ENCODE peak calls at places on chromosomes 13 and 19, in six cellular contexts. One of them, this sample, is unnamed.

GRCh38 chr13:57632276-57633140 is 964 bp downstream of the PCDH17 start:
- DNase-seq in breast epithelium: no peak
- DNase-seq in KG1: no peak
- DNase-seq in mesothelial cell of epicardium: peak; percentile 57
- DNase-seq in NCI-H69: no peak
- DNase-seq in head of caudate nucleus: peak; percentile 57
- DNase-seq in this sample: no peak

GRCh38 chr19:5115771-5116202 is 146.9 kb downstream of the KDM4B start:
- DNase-seq in breast epithelium: no peak
- DNase-seq in KG1: no peak
- DNase-seq in mesothelial cell of epicardium: no peak
- DNase-seq in NCI-H69: no peak
- DNase-seq in head of caudate nucleus: no peak
- DNase-seq in this sample: no peak

GRCh38 chr13:108795841-108796240 is 166.4 kb downstream of the MYO16 start:
- DNase-seq in breast epithelium: no peak
- DNase-seq in KG1: no peak
- DNase-seq in mesothelial cell of epicardium: no peak
- DNase-seq in NCI-H69: no peak
- DNase-seq in head of caudate nucleus: no peak
- DNase-seq in this sample: no peak

GRCh38 chr13:53782400-53783030 is 753.9 kb downstream of the OLFM4 start:
- DNase-seq in breast epithelium: peak; percentile 17
- DNase-seq in KG1: peak; percentile 27
- DNase-seq in mesothelial cell of epicardium: no peak
- DNase-seq in NCI-H69: peak; percentile 83
- DNase-seq in head of caudate nucleus: peak; percentile 66
- DNase-seq in this sample: peak; percentile 16

GRCh38 chr13:84972907-84973306 is 826.3 kb downstream of the SLITRK6 start:
- DNase-seq in breast epithelium: no peak
- DNase-seq in KG1: no peak
- DNase-seq in mesothelial cell of epicardium: no peak
- DNase-seq in NCI-H69: no peak
- DNase-seq in head of caudate nucleus: no peak
- DNase-seq in this sample: no peak

GRCh38 chr19:52896431-52897148 is 845 bp downstream of the ZNF320 start:
- DNase-seq in breast epithelium: no peak
- DNase-seq in KG1: no peak
- DNase-seq in mesothelial cell of epicardium: peak; percentile 43
- DNase-seq in NCI-H69: peak; percentile 71
- DNase-seq in head of caudate nucleus: peak; percentile 8
- DNase-seq in this sample: no peak

GRCh38 chr13:78636493-78636892 is 22.5 kb downstream of the OBI1 start:
- DNase-seq in breast epithelium: no peak
- DNase-seq in KG1: no peak
- DNase-seq in mesothelial cell of epicardium: no peak
- DNase-seq in NCI-H69: no peak
- DNase-seq in head of caudate nucleus: no peak
- DNase-seq in this sample: no peak

GRCh38 chr19:57058871-57059270 is 60.9 kb upstream of the USP29 start:
- DNase-seq in breast epithelium: no peak
- DNase-seq in KG1: no peak
- DNase-seq in mesothelial cell of epicardium: no peak
- DNase-seq in NCI-H69: no peak
- DNase-seq in head of caudate nucleus: no peak
- DNase-seq in this sample: no peak

GRCh38 chr13:52797176-52797575 is 51.3 kb downstream of the PCDH8 start:
- DNase-seq in breast epithelium: no peak
- DNase-seq in KG1: no peak
- DNase-seq in mesothelial cell of epicardium: no peak
- DNase-seq in NCI-H69: peak; percentile 66
- DNase-seq in head of caudate nucleus: no peak
- DNase-seq in this sample: no peak

GRCh38 chr13:90445179-90445578 is 902.3 kb upstream of the MIR17HG start:
- DNase-seq in breast epithelium: no peak
- DNase-seq in KG1: no peak
- DNase-seq in mesothelial cell of epicardium: no peak
- DNase-seq in NCI-H69: no peak
- DNase-seq in head of caudate nucleus: no peak
- DNase-seq in this sample: no peak

GRCh38 chr13:43424386-43424785 is 362.4 kb downstream of the ENOX1 start:
- DNase-seq in breast epithelium: no peak
- DNase-seq in KG1: no peak
- DNase-seq in mesothelial cell of epicardium: no peak
- DNase-seq in NCI-H69: peak; percentile 74
- DNase-seq in head of caudate nucleus: no peak
- DNase-seq in this sample: no peak

GRCh38 chr13:71368301-71368700 is 498.7 kb downstream of the DACH1 start:
- DNase-seq in breast epithelium: no peak
- DNase-seq in KG1: no peak
- DNase-seq in mesothelial cell of epicardium: no peak
- DNase-seq in NCI-H69: peak; percentile 93
- DNase-seq in head of caudate nucleus: no peak
- DNase-seq in this sample: no peak

GRCh38 chr13:27921961-27922910 is 2.4 kb downstream of the PDX1 start:
- DNase-seq in breast epithelium: no peak
- DNase-seq in KG1: no peak
- DNase-seq in mesothelial cell of epicardium: no peak
- DNase-seq in NCI-H69: no peak
- DNase-seq in head of caudate nucleus: no peak
- DNase-seq in this sample: no peak

GRCh38 chr13:32940601-32941000 is 75.6 kb upstream of the KL start:
- DNase-seq in breast epithelium: no peak
- DNase-seq in KG1: no peak
- DNase-seq in mesothelial cell of epicardium: no peak
- DNase-seq in NCI-H69: peak; percentile 47
- DNase-seq in head of caudate nucleus: peak; percentile 41
- DNase-seq in this sample: no peak

GRCh38 chr13:30373727-30374126 is 48.6 kb upstream of the UBE2L5 start:
- DNase-seq in breast epithelium: no peak
- DNase-seq in KG1: no peak
- DNase-seq in mesothelial cell of epicardium: no peak
- DNase-seq in NCI-H69: no peak
- DNase-seq in head of caudate nucleus: no peak
- DNase-seq in this sample: no peak

GRCh38 chr13:31436478-31436877 is 236.7 kb downstream of the B3GLCT start:
- DNase-seq in breast epithelium: no peak
- DNase-seq in KG1: no peak
- DNase-seq in mesothelial cell of epicardium: no peak
- DNase-seq in NCI-H69: no peak
- DNase-seq in head of caudate nucleus: no peak
- DNase-seq in this sample: no peak

GRCh38 chr13:100944791-100945345 is 270.3 kb upstream of the TMTC4 start:
- DNase-seq in breast epithelium: no peak
- DNase-seq in KG1: no peak
- DNase-seq in mesothelial cell of epicardium: no peak
- DNase-seq in NCI-H69: no peak
- DNase-seq in head of caudate nucleus: no peak
- DNase-seq in this sample: no peak

GRCh38 chr19:7679017-7679720 is 1.5 kb upstream of the TRAPPC5 start:
- DNase-seq in breast epithelium: no peak
- DNase-seq in KG1: no peak
- DNase-seq in mesothelial cell of epicardium: no peak
- DNase-seq in NCI-H69: peak; percentile 58
- DNase-seq in head of caudate nucleus: peak; percentile 64
- DNase-seq in this sample: no peak

GRCh38 chr13:114226699-114227323 is 7.9 kb upstream of the CDC16 start:
- DNase-seq in breast epithelium: peak; percentile 75
- DNase-seq in KG1: peak; percentile 59
- DNase-seq in mesothelial cell of epicardium: peak; percentile 90
- DNase-seq in NCI-H69: peak; percentile 84
- DNase-seq in head of caudate nucleus: peak; percentile 86
- DNase-seq in this sample: peak; percentile 79

GRCh38 chr19:31548941-31549340 is 199.7 kb upstream of the TSHZ3 start:
- DNase-seq in breast epithelium: no peak
- DNase-seq in KG1: no peak
- DNase-seq in mesothelial cell of epicardium: no peak
- DNase-seq in NCI-H69: no peak
- DNase-seq in head of caudate nucleus: no peak
- DNase-seq in this sample: no peak

GRCh38 chr13:33126909-33127607 is 110.8 kb downstream of the KL start:
- DNase-seq in breast epithelium: no peak
- DNase-seq in KG1: no peak
- DNase-seq in mesothelial cell of epicardium: no peak
- DNase-seq in NCI-H69: peak; percentile 54
- DNase-seq in head of caudate nucleus: no peak
- DNase-seq in this sample: no peak

GRCh38 chr19:8335343-8336071 is 7.6 kb downstream of the KANK3 start:
- DNase-seq in breast epithelium: no peak
- DNase-seq in KG1: no peak
- DNase-seq in mesothelial cell of epicardium: no peak
- DNase-seq in NCI-H69: peak; percentile 73
- DNase-seq in head of caudate nucleus: no peak
- DNase-seq in this sample: no peak

GRCh38 chr13:107450931-107451330 is 764.4 kb downstream of the LIG4 start:
- DNase-seq in breast epithelium: no peak
- DNase-seq in KG1: peak; percentile 45
- DNase-seq in mesothelial cell of epicardium: no peak
- DNase-seq in NCI-H69: no peak
- DNase-seq in head of caudate nucleus: no peak
- DNase-seq in this sample: no peak

GRCh38 chr19:8253678-8254077 is 44.5 kb downstream of the CERS4 start:
- DNase-seq in breast epithelium: no peak
- DNase-seq in KG1: no peak
- DNase-seq in mesothelial cell of epicardium: no peak
- DNase-seq in NCI-H69: no peak
- DNase-seq in head of caudate nucleus: no peak
- DNase-seq in this sample: no peak

GRCh38 chr19:11349171-11349570 is 2.9 kb downstream of the CCDC159 start:
- DNase-seq in breast epithelium: no peak
- DNase-seq in KG1: no peak
- DNase-seq in mesothelial cell of epicardium: no peak
- DNase-seq in NCI-H69: no peak
- DNase-seq in head of caudate nucleus: no peak
- DNase-seq in this sample: no peak

GRCh38 chr19:51024924-51025323 is 1.5 kb downstream of the KLK11 start:
- DNase-seq in breast epithelium: no peak
- DNase-seq in KG1: no peak
- DNase-seq in mesothelial cell of epicardium: no peak
- DNase-seq in NCI-H69: peak; percentile 26
- DNase-seq in head of caudate nucleus: no peak
- DNase-seq in this sample: no peak

GRCh38 chr19:13189600-13189999 is 39.4 kb downstream of the IER2 start:
- DNase-seq in breast epithelium: no peak
- DNase-seq in KG1: no peak
- DNase-seq in mesothelial cell of epicardium: no peak
- DNase-seq in NCI-H69: no peak
- DNase-seq in head of caudate nucleus: no peak
- DNase-seq in this sample: no peak

GRCh38 chr13:109778102-109778542 is 8.3 kb downstream of the IRS2 start:
- DNase-seq in breast epithelium: no peak
- DNase-seq in KG1: no peak
- DNase-seq in mesothelial cell of epicardium: no peak
- DNase-seq in NCI-H69: peak; percentile 74
- DNase-seq in head of caudate nucleus: no peak
- DNase-seq in this sample: no peak

GRCh38 chr19:46428278-46429141 is at the start of gene PNMA8C:
- DNase-seq in breast epithelium: peak; percentile 73
- DNase-seq in KG1: no peak
- DNase-seq in mesothelial cell of epicardium: no peak
- DNase-seq in NCI-H69: peak; percentile 68
- DNase-seq in head of caudate nucleus: peak; percentile 92
- DNase-seq in this sample: peak; percentile 79

GRCh38 chr13:40164137-40164536 is 502.3 kb downstream of the FOXO1 start:
- DNase-seq in breast epithelium: no peak
- DNase-seq in KG1: no peak
- DNase-seq in mesothelial cell of epicardium: no peak
- DNase-seq in NCI-H69: no peak
- DNase-seq in head of caudate nucleus: no peak
- DNase-seq in this sample: no peak

GRCh38 chr13:41722684-41723083 is 238.2 kb downstream of the VWA8 start:
- DNase-seq in breast epithelium: no peak
- DNase-seq in KG1: no peak
- DNase-seq in mesothelial cell of epicardium: no peak
- DNase-seq in NCI-H69: no peak
- DNase-seq in head of caudate nucleus: no peak
- DNase-seq in this sample: no peak

GRCh38 chr19:31100945-31101344 is 248.3 kb downstream of the TSHZ3 start:
- DNase-seq in breast epithelium: no peak
- DNase-seq in KG1: no peak
- DNase-seq in mesothelial cell of epicardium: no peak
- DNase-seq in NCI-H69: no peak
- DNase-seq in head of caudate nucleus: no peak
- DNase-seq in this sample: no peak

GRCh38 chr19:17292301-17293074 is 10.7 kb downstream of the ABHD8 start:
- DNase-seq in breast epithelium: peak; percentile 79
- DNase-seq in KG1: no peak
- DNase-seq in mesothelial cell of epicardium: peak; percentile 87
- DNase-seq in NCI-H69: peak; percentile 90
- DNase-seq in head of caudate nucleus: peak; percentile 61
- DNase-seq in this sample: peak; percentile 37

GRCh38 chr19:53311044-53311443 is 22.5 kb upstream of the ZNF845 start:
- DNase-seq in breast epithelium: no peak
- DNase-seq in KG1: no peak
- DNase-seq in mesothelial cell of epicardium: no peak
- DNase-seq in NCI-H69: no peak
- DNase-seq in head of caudate nucleus: no peak
- DNase-seq in this sample: no peak